ENCODE peak calls at places on chromosomes 7 and 10, in four cellular contexts. One of them, this sample, is unnamed.

GRCh38 chr7:142749218-142749993 is at the start of gene PRSS1:
- DNase-seq in PC-3: no peak
- DNase-seq in AG04450: no peak
- DNase-seq in endothelial cell of umbilical vein: no peak
- DNase-seq in this sample: no peak

GRCh38 chr10:86225098-86225782 is 141.4 kb downstream of the GRID1 start:
- DNase-seq in AG04450: no peak
- DNase-seq in PC-3: peak
- DNase-seq in endothelial cell of umbilical vein: no peak
- DNase-seq in this sample: peak

GRCh38 chr10:69497235-69497561 is 45.9 kb downstream of the TSPAN15 start:
- DNase-seq in endothelial cell of umbilical vein: no peak
- DNase-seq in AG04450: no peak
- DNase-seq in PC-3: no peak
- DNase-seq in this sample: no peak

GRCh38 chr10:11775412-11775811 is 33.2 kb downstream of the ECHDC3 start:
- DNase-seq in AG04450: no peak
- DNase-seq in PC-3: no peak
- DNase-seq in endothelial cell of umbilical vein: no peak
- DNase-seq in this sample: no peak

GRCh38 chr7:84328571-84328970 is 134.0 kb upstream of the SEMA3A start:
- DNase-seq in PC-3: peak
- DNase-seq in AG04450: no peak
- DNase-seq in endothelial cell of umbilical vein: peak
- DNase-seq in this sample: no peak

GRCh38 chr10:122098924-122099323 is 110.0 kb downstream of the TACC2 start:
- DNase-seq in endothelial cell of umbilical vein: no peak
- DNase-seq in PC-3: no peak
- DNase-seq in AG04450: no peak
- DNase-seq in this sample: no peak

GRCh38 chr7:95971716-95972115 is 199.4 kb downstream of the DYNC1I1 start:
- DNase-seq in PC-3: no peak
- DNase-seq in AG04450: no peak
- DNase-seq in endothelial cell of umbilical vein: no peak
- DNase-seq in this sample: no peak

GRCh38 chr10:47364366-47364765 is 16.2 kb downstream of the RBP3 start:
- DNase-seq in endothelial cell of umbilical vein: no peak
- DNase-seq in PC-3: no peak
- DNase-seq in AG04450: no peak
- DNase-seq in this sample: no peak

GRCh38 chr10:51685768-51686167 is 13.6 kb downstream of the CSTF2T start:
- DNase-seq in AG04450: no peak
- DNase-seq in endothelial cell of umbilical vein: no peak
- DNase-seq in PC-3: peak
- DNase-seq in this sample: no peak

GRCh38 chr7:99270702-99271101 is 1.9 kb upstream of the MYH16 start:
- DNase-seq in PC-3: no peak
- DNase-seq in endothelial cell of umbilical vein: no peak
- DNase-seq in AG04450: no peak
- DNase-seq in this sample: no peak

GRCh38 chr10:96292971-96293909 is 11.0 kb upstream of the DNTT start:
- DNase-seq in PC-3: peak
- DNase-seq in endothelial cell of umbilical vein: peak
- DNase-seq in AG04450: peak
- DNase-seq in this sample: no peak

GRCh38 chr7:117715784-117716445 is 157.3 kb downstream of the CTTNBP2 start:
- DNase-seq in endothelial cell of umbilical vein: peak
- DNase-seq in PC-3: peak
- DNase-seq in AG04450: peak
- DNase-seq in this sample: peak

GRCh38 chr7:24926623-24927539 is 53.1 kb downstream of the OSBPL3 start:
- DNase-seq in endothelial cell of umbilical vein: no peak
- DNase-seq in PC-3: peak
- DNase-seq in AG04450: peak
- DNase-seq in this sample: peak

GRCh38 chr10:30812018-30812851 is 182.7 kb upstream of the LYZL2 start:
- DNase-seq in endothelial cell of umbilical vein: peak
- DNase-seq in PC-3: no peak
- DNase-seq in AG04450: peak
- DNase-seq in this sample: no peak

GRCh38 chr7:81882086-81882485 is 112.2 kb upstream of the HGF start:
- DNase-seq in AG04450: no peak
- DNase-seq in endothelial cell of umbilical vein: peak
- DNase-seq in PC-3: no peak
- DNase-seq in this sample: no peak

GRCh38 chr10:119494224-119495060 is 48.1 kb downstream of the RGS10 start:
- DNase-seq in PC-3: peak
- DNase-seq in endothelial cell of umbilical vein: no peak
- DNase-seq in AG04450: peak
- DNase-seq in this sample: no peak

GRCh38 chr7:103989200-103989784 is at the start of gene RELN:
- DNase-seq in endothelial cell of umbilical vein: peak
- DNase-seq in PC-3: no peak
- DNase-seq in AG04450: no peak
- DNase-seq in this sample: no peak

GRCh38 chr10:58784361-58784760 is 271.7 kb downstream of the BICC1 start:
- DNase-seq in endothelial cell of umbilical vein: no peak
- DNase-seq in PC-3: peak
- DNase-seq in AG04450: no peak
- DNase-seq in this sample: no peak

GRCh38 chr10:96922978-96923948 is 91.2 kb downstream of the LCOR start:
- DNase-seq in AG04450: no peak
- DNase-seq in PC-3: no peak
- DNase-seq in endothelial cell of umbilical vein: peak
- DNase-seq in this sample: no peak

GRCh38 chr7:119935418-119936025 is 337.5 kb upstream of the KCND2 start:
- DNase-seq in PC-3: peak
- DNase-seq in endothelial cell of umbilical vein: peak
- DNase-seq in AG04450: peak
- DNase-seq in this sample: no peak

GRCh38 chr10:73493781-73494180 is 2.0 kb downstream of the PPP3CB start:
- DNase-seq in PC-3: peak
- DNase-seq in endothelial cell of umbilical vein: no peak
- DNase-seq in AG04450: peak
- DNase-seq in this sample: no peak
- H3K27ac ChIP-seq in PC-3: peak
- H3K27ac ChIP-seq in endothelial cell of umbilical vein: no peak
- H3K27ac ChIP-seq in AG04450: peak
- H3K27ac ChIP-seq in this sample: peak

DNA sequence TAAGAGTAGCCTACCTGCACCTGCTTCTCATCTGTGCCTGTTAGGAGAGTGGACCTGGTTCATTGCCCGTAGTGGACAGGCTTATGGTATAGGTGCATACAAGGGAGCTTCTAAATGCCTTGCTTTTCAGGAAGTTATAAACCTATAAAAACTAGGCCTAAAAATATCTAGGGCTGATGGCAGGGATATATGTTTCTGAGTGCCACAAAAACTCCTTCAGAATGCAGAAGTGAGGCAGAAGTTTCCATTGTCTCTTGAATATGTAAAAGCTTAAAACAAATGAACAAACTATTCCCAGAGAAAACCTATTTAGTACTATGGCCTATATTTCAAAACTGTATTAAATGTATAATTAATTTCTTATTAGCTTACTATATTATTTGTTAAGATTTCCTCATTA is 91.8 kb downstream of the RNLS start:
- DNase-seq in PC-3: no peak
- DNase-seq in endothelial cell of umbilical vein: no peak
- DNase-seq in AG04450: no peak
- DNase-seq in this sample: no peak
- H3K27ac ChIP-seq in PC-3: no peak
- H3K27ac ChIP-seq in endothelial cell of umbilical vein: no peak
- H3K27ac ChIP-seq in AG04450: no peak
- H3K27ac ChIP-seq in this sample: no peak

GRCh38 chr10:72245949-72246525 is 27.7 kb upstream of the DDIT4 start:
- DNase-seq in PC-3: no peak
- DNase-seq in endothelial cell of umbilical vein: no peak
- DNase-seq in AG04450: no peak
- DNase-seq in this sample: no peak
- H3K27ac ChIP-seq in PC-3: no peak
- H3K27ac ChIP-seq in endothelial cell of umbilical vein: no peak
- H3K27ac ChIP-seq in AG04450: no peak
- H3K27ac ChIP-seq in this sample: peak

GRCh38 chr10:71734797-71735196 is 15.2 kb upstream of the C10orf105 start:
- DNase-seq in endothelial cell of umbilical vein: no peak
- DNase-seq in AG04450: no peak
- DNase-seq in PC-3: no peak
- DNase-seq in this sample: no peak

GRCh38 chr10:71737356-71738172 is 18.0 kb upstream of the C10orf105 start:
- DNase-seq in AG04450: no peak
- DNase-seq in endothelial cell of umbilical vein: no peak
- DNase-seq in PC-3: no peak
- DNase-seq in this sample: no peak

GRCh38 chr10:71739368-71739900 is 19.9 kb upstream of the C10orf105 start:
- DNase-seq in PC-3: no peak
- DNase-seq in AG04450: no peak
- DNase-seq in endothelial cell of umbilical vein: no peak
- DNase-seq in this sample: no peak

GRCh38 chr10:71736570-71737355 is 17.2 kb upstream of the C10orf105 start:
- DNase-seq in endothelial cell of umbilical vein: peak
- DNase-seq in AG04450: no peak
- DNase-seq in PC-3: no peak
- DNase-seq in this sample: no peak

GRCh38 chr10:71735709-71736569 is 16.4 kb upstream of the C10orf105 start:
- DNase-seq in AG04450: no peak
- DNase-seq in endothelial cell of umbilical vein: no peak
- DNase-seq in PC-3: no peak
- DNase-seq in this sample: no peak
- H3K27ac ChIP-seq in AG04450: no peak
- H3K27ac ChIP-seq in endothelial cell of umbilical vein: no peak
- H3K27ac ChIP-seq in PC-3: no peak
- H3K27ac ChIP-seq in this sample: no peak

DNA sequence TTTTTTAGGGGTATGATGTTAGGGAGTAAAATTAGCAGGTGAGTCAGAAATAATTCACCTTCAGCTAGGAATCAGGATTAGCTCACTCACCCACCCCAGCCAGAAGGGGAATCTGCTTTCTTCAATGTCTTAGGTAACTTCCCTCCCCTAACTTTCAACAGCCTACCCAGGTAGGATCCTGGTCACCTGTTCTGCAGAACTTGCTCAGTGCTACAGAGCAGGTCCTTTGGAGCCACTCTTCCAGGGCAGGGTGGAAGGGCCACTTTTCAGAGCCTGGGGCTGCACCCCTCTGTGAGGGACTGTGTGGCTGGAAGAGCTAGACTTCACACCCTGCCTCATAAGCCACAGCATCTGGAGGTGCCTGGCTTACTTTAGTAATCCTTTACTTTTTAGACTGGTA is 58.1 kb downstream of the SHH start:
- DNase-seq in AG04450: no peak
- DNase-seq in endothelial cell of umbilical vein: no peak
- DNase-seq in PC-3: no peak
- DNase-seq in this sample: no peak
- H3K27ac ChIP-seq in AG04450: no peak
- H3K27ac ChIP-seq in endothelial cell of umbilical vein: no peak
- H3K27ac ChIP-seq in PC-3: no peak
- H3K27ac ChIP-seq in this sample: no peak

GRCh38 chr10:127547997-127548396 is 1.1 kb upstream of the NPS start:
- DNase-seq in endothelial cell of umbilical vein: no peak
- DNase-seq in PC-3: no peak
- DNase-seq in AG04450: no peak
- DNase-seq in this sample: no peak
- H3K27ac ChIP-seq in endothelial cell of umbilical vein: no peak
- H3K27ac ChIP-seq in PC-3: no peak
- H3K27ac ChIP-seq in AG04450: no peak
- H3K27ac ChIP-seq in this sample: no peak

GRCh38 chr10:102658802-102659201 is 14.5 kb downstream of the TRIM8 start:
- DNase-seq in AG04450: no peak
- DNase-seq in endothelial cell of umbilical vein: no peak
- DNase-seq in PC-3: no peak
- DNase-seq in this sample: no peak

GRCh38 chr10:102657451-102657850 is 13.2 kb downstream of the TRIM8 start:
- DNase-seq in PC-3: no peak
- DNase-seq in endothelial cell of umbilical vein: no peak
- DNase-seq in AG04450: no peak
- DNase-seq in this sample: no peak

GRCh38 chr10:102660891-102661613 is 16.8 kb downstream of the TRIM8 start:
- DNase-seq in endothelial cell of umbilical vein: no peak
- DNase-seq in PC-3: no peak
- DNase-seq in AG04450: peak
- DNase-seq in this sample: no peak

GRCh38 chr10:102657984-102658724 is 13.9 kb downstream of the TRIM8 start:
- DNase-seq in AG04450: no peak
- DNase-seq in endothelial cell of umbilical vein: peak
- DNase-seq in PC-3: peak
- DNase-seq in this sample: no peak

DNA sequence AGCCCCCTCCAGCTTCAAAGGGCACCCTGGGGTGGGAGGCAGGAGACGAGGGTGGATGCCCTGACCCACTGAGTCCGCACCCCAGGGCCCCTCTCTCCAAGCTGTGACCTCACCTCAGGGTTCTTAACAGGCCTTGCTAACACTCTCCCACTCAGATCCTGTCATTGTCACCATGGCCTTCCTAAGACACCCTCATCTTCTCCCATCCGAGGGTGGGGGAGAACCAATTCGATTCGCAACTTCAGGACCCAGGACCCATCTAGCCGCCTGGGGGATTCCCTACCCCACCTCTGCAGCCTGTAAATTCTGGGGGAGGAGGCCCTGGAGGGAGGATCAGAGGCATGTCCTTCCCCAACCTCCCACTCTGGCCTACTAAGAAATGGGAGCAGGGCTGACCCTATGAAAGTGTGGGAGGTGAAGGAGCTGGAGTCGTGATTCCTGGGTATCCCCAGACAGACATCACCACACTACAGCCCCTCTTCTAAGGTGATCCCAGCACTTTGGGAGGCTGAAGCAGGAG is 17.4 kb downstream of the TRIM8 start:
- DNase-seq in AG04450: no peak
- DNase-seq in endothelial cell of umbilical vein: no peak
- DNase-seq in PC-3: no peak
- DNase-seq in this sample: no peak
- H3K27ac ChIP-seq in AG04450: peak
- H3K27ac ChIP-seq in endothelial cell of umbilical vein: no peak
- H3K27ac ChIP-seq in PC-3: no peak
- H3K27ac ChIP-seq in this sample: no peak

GRCh38 chr10:74035324-74035723 is 37.4 kb downstream of the VCL start:
- DNase-seq in AG04450: no peak
- DNase-seq in endothelial cell of umbilical vein: peak
- DNase-seq in PC-3: peak
- DNase-seq in this sample: no peak
- H3K27ac ChIP-seq in AG04450: no peak
- H3K27ac ChIP-seq in endothelial cell of umbilical vein: no peak
- H3K27ac ChIP-seq in PC-3: no peak
- H3K27ac ChIP-seq in this sample: no peak

This sample was measured in epithelial cell of prostate.